ENCODE peak calls at places on chromosome 19, in four cellular contexts. One of them, this sample, is unnamed.

GRCh38 chr19:39941615-39942507 is 7.4 kb upstream of the FCGBP start:
- DNase-seq in AG09309: no peak
- DNase-seq in cardiac muscle cell: no peak
- DNase-seq in CD8-positive, alpha-beta T cell: peak
- DNase-seq in this sample: peak

GRCh38 chr19:39180749-39181148 is 16.0 kb upstream of the NCCRP1 start:
- DNase-seq in AG09309: no peak
- DNase-seq in cardiac muscle cell: no peak
- DNase-seq in CD8-positive, alpha-beta T cell: no peak
- DNase-seq in this sample: no peak

GRCh38 chr19:4380254-4380727 is 20.1 kb downstream of the SH3GL1 start:
- DNase-seq in cardiac muscle cell: no peak
- DNase-seq in CD8-positive, alpha-beta T cell: peak
- DNase-seq in AG09309: no peak
- DNase-seq in this sample: no peak

GRCh38 chr19:42065511-42065910 is 4.5 kb downstream of the GRIK5 start:
- DNase-seq in AG09309: no peak
- DNase-seq in cardiac muscle cell: no peak
- DNase-seq in CD8-positive, alpha-beta T cell: no peak
- DNase-seq in this sample: no peak

GRCh38 chr19:16524991-16525734 is 17.1 kb downstream of the CHERP start:
- DNase-seq in cardiac muscle cell: no peak
- DNase-seq in AG09309: no peak
- DNase-seq in CD8-positive, alpha-beta T cell: no peak
- DNase-seq in this sample: no peak

GRCh38 chr19:17830567-17831418 is 9.5 kb upstream of the INSL3 start:
- DNase-seq in CD8-positive, alpha-beta T cell: no peak
- DNase-seq in cardiac muscle cell: peak
- DNase-seq in AG09309: no peak
- DNase-seq in this sample: peak

GRCh38 chr19:17950310-17951150 is 16.4 kb upstream of the KCNN1 start:
- DNase-seq in CD8-positive, alpha-beta T cell: peak
- DNase-seq in cardiac muscle cell: peak
- DNase-seq in AG09309: no peak
- DNase-seq in this sample: no peak

GRCh38 chr19:947707-948533 is 22.1 kb downstream of the ARID3A start:
- DNase-seq in AG09309: no peak
- DNase-seq in CD8-positive, alpha-beta T cell: no peak
- DNase-seq in cardiac muscle cell: no peak
- DNase-seq in this sample: no peak

GRCh38 chr19:32688315-32688714 is 3.3 kb upstream of the NUDT19 start:
- DNase-seq in cardiac muscle cell: no peak
- DNase-seq in CD8-positive, alpha-beta T cell: no peak
- DNase-seq in AG09309: no peak
- DNase-seq in this sample: no peak

GRCh38 chr19:15199652-15200574 is 882 bp downstream of the NOTCH3 start:
- DNase-seq in AG09309: no peak
- DNase-seq in CD8-positive, alpha-beta T cell: no peak
- DNase-seq in cardiac muscle cell: peak
- DNase-seq in this sample: peak

GRCh38 chr19:32178401-32178800 is 167.0 kb upstream of the ZNF507 start:
- DNase-seq in AG09309: no peak
- DNase-seq in cardiac muscle cell: no peak
- DNase-seq in CD8-positive, alpha-beta T cell: no peak
- DNase-seq in this sample: no peak

GRCh38 chr19:32622002-32622401 is 41.0 kb downstream of the PDCD5 start:
- DNase-seq in cardiac muscle cell: no peak
- DNase-seq in AG09309: no peak
- DNase-seq in CD8-positive, alpha-beta T cell: no peak
- DNase-seq in this sample: no peak

GRCh38 chr19:13163609-13164364 is 13.6 kb downstream of the IER2 start:
- DNase-seq in CD8-positive, alpha-beta T cell: no peak
- DNase-seq in AG09309: no peak
- DNase-seq in cardiac muscle cell: peak
- DNase-seq in this sample: peak

GRCh38 chr19:48196321-48196761 is 25.9 kb downstream of the ZSWIM9 start:
- DNase-seq in AG09309: no peak
- DNase-seq in CD8-positive, alpha-beta T cell: no peak
- DNase-seq in cardiac muscle cell: no peak
- DNase-seq in this sample: no peak

GRCh38 chr19:15422311-15423075 is 3.7 kb upstream of the AKAP8L start:
- DNase-seq in CD8-positive, alpha-beta T cell: no peak
- DNase-seq in cardiac muscle cell: no peak
- DNase-seq in AG09309: no peak
- DNase-seq in this sample: no peak

GRCh38 chr19:39996218-39996810 is 546 bp upstream of the ZNF546 start:
- DNase-seq in AG09309: no peak
- DNase-seq in CD8-positive, alpha-beta T cell: no peak
- DNase-seq in cardiac muscle cell: peak
- DNase-seq in this sample: peak

GRCh38 chr19:17172624-17173345 is 42.4 kb upstream of the USE1 start:
- DNase-seq in cardiac muscle cell: no peak
- DNase-seq in CD8-positive, alpha-beta T cell: no peak
- DNase-seq in AG09309: no peak
- DNase-seq in this sample: no peak

GRCh38 chr19:41442473-41443360 is at the start of gene ERICH4:
- DNase-seq in cardiac muscle cell: no peak
- DNase-seq in AG09309: no peak
- DNase-seq in CD8-positive, alpha-beta T cell: no peak
- DNase-seq in this sample: no peak

GRCh38 chr19:47239610-47240296 is 8.8 kb upstream of the BBC3 start:
- DNase-seq in AG09309: no peak
- DNase-seq in CD8-positive, alpha-beta T cell: peak
- DNase-seq in cardiac muscle cell: peak
- DNase-seq in this sample: peak

GRCh38 chr19:55540619-55541018 is 3.7 kb upstream of the SBK2 start:
- DNase-seq in AG09309: no peak
- DNase-seq in CD8-positive, alpha-beta T cell: no peak
- DNase-seq in cardiac muscle cell: no peak
- DNase-seq in this sample: no peak

GRCh38 chr19:40625406-40626120 is 24.4 kb downstream of the LTBP4 start:
- DNase-seq in AG09309: no peak
- DNase-seq in cardiac muscle cell: no peak
- DNase-seq in CD8-positive, alpha-beta T cell: no peak
- DNase-seq in this sample: no peak

GRCh38 chr19:10544242-10544752 is 593 bp downstream of the ATG4D start:
- DNase-seq in cardiac muscle cell: no peak
- DNase-seq in AG09309: no peak
- DNase-seq in CD8-positive, alpha-beta T cell: no peak
- DNase-seq in this sample: no peak

GRCh38 chr19:925087-925911 is 536 bp upstream of the ARID3A start:
- DNase-seq in AG09309: peak
- DNase-seq in cardiac muscle cell: peak
- DNase-seq in CD8-positive, alpha-beta T cell: peak
- DNase-seq in this sample: peak

DNA sequence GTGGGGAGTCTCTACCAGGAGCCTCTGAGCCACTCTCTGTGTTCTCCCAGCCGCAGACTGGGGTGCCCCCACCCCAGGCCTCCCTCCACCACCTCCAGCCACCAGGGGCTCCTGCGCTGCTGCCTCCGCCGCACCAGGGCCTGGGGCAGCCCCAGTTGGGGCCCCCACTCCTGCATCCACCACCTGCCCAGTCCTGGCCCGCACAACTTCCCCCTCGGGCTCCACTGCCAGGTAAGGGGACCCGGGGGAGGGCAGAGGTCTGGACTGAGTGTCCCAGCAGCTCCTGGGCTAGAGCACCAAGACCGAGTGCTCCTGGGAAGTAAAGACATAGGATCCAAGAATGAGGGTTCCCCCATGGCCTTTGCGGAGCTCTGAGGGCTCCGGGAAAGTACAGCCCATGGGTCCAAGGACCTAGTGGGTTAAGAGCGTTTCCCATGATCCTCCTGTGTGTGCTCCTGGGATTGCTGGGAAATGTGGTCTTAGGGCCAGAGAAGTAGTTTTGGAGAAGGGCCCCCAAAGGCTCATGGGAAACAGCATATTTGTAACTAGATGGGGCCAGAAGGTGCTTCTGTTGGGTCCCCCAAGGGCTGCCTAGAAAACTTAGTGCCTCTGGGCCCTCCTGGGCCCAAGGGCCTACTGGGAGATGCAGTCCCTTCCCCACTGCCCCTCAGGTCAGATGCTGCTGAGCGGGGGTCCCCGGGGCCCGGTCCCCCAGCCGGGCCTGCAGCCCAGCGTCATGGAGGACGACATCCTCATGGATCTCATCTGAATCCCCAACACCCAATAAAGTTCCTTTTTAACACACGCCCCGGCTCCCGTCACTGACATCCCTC is 14.6 kb upstream of the PTOV1 start:
- DNase-seq in CD8-positive, alpha-beta T cell: no peak
- DNase-seq in AG09309: no peak
- DNase-seq in cardiac muscle cell: no peak
- DNase-seq in this sample: no peak
- TF ChIP-seq CTCF in CD8-positive, alpha-beta T cell: no peak
- TF ChIP-seq CTCF in AG09309: no peak
- TF ChIP-seq CTCF in cardiac muscle cell: no peak
- TF ChIP-seq CTCF in this sample: no peak

GRCh38 chr19:30327331-30327730 is 44.9 kb upstream of the ZNF536 start:
- DNase-seq in CD8-positive, alpha-beta T cell: no peak
- DNase-seq in AG09309: no peak
- DNase-seq in cardiac muscle cell: no peak
- DNase-seq in this sample: no peak
- H3K4me3 ChIP-seq in CD8-positive, alpha-beta T cell: no peak
- H3K4me3 ChIP-seq in AG09309: no peak
- H3K4me3 ChIP-seq in cardiac muscle cell: no peak
- H3K4me3 ChIP-seq in this sample: no peak

DNA sequence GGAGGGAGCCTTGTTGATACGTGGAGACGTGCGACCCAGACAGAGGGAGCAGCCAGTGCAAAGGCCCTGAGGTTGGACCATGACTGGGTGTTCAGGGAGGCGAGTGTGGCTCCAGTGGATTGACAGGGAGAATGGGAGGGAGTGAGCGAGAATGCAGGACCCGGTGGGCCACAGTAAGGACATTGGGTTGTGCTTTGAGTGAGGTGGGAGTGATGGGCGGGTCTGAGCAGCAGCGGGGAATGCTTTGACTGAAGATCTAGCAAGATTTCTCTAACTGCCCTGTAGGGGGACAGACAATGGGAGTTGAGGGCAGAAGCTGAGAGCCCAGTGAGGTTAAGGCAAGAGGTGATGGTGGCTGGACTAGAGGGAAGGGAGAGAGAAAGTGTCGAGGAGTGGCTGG is 7.7 kb upstream of the NANOS2 start:
- DNase-seq in cardiac muscle cell: no peak
- DNase-seq in CD8-positive, alpha-beta T cell: no peak
- DNase-seq in AG09309: no peak
- DNase-seq in this sample: no peak
- TF ChIP-seq CTCF in cardiac muscle cell: peak
- TF ChIP-seq CTCF in CD8-positive, alpha-beta T cell: no peak
- TF ChIP-seq CTCF in AG09309: peak
- TF ChIP-seq CTCF in this sample: peak

DNA sequence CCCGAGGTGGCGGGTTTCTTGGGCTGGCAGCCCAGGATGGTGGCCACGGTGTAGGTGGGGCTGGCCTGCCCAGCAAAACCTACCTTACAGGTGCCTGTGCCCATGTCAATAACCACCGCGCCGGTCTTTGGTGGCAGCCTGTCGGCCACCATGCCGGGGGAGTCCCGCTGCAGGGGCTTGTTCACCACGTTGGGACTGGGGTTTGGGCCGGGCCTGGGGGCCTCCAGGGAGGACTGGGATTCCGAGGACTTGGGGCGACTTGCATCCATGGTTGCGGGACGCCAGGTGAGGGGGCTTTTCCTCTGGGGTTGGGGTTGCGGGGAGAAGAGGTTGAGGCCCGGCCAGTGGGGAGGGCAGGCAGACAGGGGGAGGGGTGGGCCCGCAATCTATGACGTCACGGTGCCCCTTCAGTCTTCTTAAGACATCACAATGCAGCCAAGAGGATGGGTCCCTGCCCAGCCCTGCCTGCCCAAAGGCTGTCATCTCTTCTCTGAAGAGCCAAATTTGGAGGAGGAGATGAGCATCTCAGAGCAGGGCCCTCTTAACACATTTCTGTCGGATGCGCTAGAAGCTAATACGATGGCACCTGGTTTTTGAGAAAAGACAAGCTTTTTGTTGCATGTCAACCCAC is at the start of gene ACTL9:
- DNase-seq in cardiac muscle cell: no peak
- DNase-seq in CD8-positive, alpha-beta T cell: no peak
- DNase-seq in AG09309: no peak
- DNase-seq in this sample: no peak
- H3K4me3 ChIP-seq in cardiac muscle cell: no peak
- H3K4me3 ChIP-seq in CD8-positive, alpha-beta T cell: no peak
- H3K4me3 ChIP-seq in AG09309: no peak
- H3K4me3 ChIP-seq in this sample: no peak

GRCh38 chr19:29375429-29376093 is 150.2 kb upstream of the VSTM2B start:
- DNase-seq in cardiac muscle cell: no peak
- DNase-seq in AG09309: no peak
- DNase-seq in CD8-positive, alpha-beta T cell: no peak
- DNase-seq in this sample: no peak
- TF ChIP-seq CTCF in cardiac muscle cell: no peak
- TF ChIP-seq CTCF in AG09309: no peak
- TF ChIP-seq CTCF in CD8-positive, alpha-beta T cell: no peak
- TF ChIP-seq CTCF in this sample: no peak

DNA sequence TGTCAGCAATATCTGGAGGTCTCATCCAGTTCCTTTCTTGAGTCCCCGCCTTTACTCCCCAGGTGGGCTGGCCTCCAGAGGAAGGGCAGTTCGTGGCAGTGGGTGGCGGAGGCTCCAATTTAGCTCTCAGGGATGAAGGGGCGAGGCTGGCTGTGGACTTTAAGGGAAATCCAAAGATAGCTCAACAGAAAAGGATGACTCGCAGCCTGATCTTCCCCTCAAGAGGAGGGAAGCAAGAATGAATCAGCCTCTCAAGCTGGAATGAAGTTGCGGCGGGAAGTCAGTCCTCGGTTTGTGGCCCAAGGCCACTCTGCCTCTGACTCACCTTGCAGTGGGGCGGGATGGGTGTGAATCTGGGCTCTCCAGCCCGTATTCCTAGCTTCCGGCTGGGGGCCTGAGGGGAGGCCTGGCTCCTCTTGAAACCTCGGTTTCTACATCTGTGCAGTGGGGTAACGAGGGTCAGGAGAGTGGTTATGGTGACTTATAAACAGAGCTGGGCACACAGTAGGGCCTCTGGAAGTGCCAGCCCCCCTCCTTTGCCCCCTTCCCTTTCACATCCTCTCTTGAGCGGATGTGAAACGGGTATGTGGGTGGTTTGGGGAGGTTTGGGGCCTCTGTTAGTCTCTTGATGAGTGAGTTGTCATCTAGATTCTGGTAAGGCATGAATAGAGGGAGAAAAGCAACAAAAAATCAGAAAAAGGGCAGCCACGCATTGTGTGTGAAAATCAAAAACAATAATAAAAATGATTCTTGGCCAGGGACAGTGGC is 10.5 kb upstream of the SMG9 start:
- DNase-seq in AG09309: peak
- DNase-seq in CD8-positive, alpha-beta T cell: peak
- DNase-seq in cardiac muscle cell: no peak
- DNase-seq in this sample: peak
- H3K4me3 ChIP-seq in AG09309: no peak
- H3K4me3 ChIP-seq in CD8-positive, alpha-beta T cell: no peak
- H3K4me3 ChIP-seq in cardiac muscle cell: no peak
- H3K4me3 ChIP-seq in this sample: no peak

This sample was measured in fibroblast of villous mesenchyme.